ENCODE peak calls at places on chromosomes 12 and 14, in four cellular contexts. G, M, Z and C are unnamed samples.

GRCh38 chr12:56629459-56630179 is 507 bp downstream of the BAZ2A start:
- DNase-seq in M (peak), G (peak), Z (peak), C (peak)

GRCh38 chr14:50823051-50823762 is 7.8 kb downstream of the NIN start:
- DNase-seq in Z (peak), G (no peak), M (no peak), C (peak)

GRCh38 chr12:76249501-76249900 is 98.7 kb downstream of the BBS10 start:
- DNase-seq in M (no peak), Z (no peak), G (no peak), C (no peak)

GRCh38 chr12:121135320-121135719 is 2.6 kb downstream of the P2RX7 start:
- DNase-seq in M (no peak), Z (no peak), G (no peak), C (no peak)

GRCh38 chr12:15404485-15404884 is 82.2 kb downstream of the PTPRO start:
- DNase-seq in Z (peak), M (no peak), G (no peak), C (no peak)

GRCh38 chr14:28952707-28953106 is 186.1 kb downstream of the FOXG1 start:
- DNase-seq in Z (peak), G (no peak), M (no peak), C (no peak)

GRCh38 chr14:58501214-58501816 is 73.8 kb downstream of the KIAA0586 start:
- DNase-seq in M (peak), G (peak), Z (peak), C (peak)

GRCh38 chr14:93953263-93953662 is 23.1 kb downstream of the ASB2 start:
- DNase-seq in M (no peak), G (peak), Z (no peak), C (peak)

GRCh38 chr14:99884834-99885648 is 91.8 kb downstream of the EML1 start:
- DNase-seq in G (peak), M (peak), Z (peak), C (peak)

GRCh38 chr14:96256420-96256819 is 410 bp downstream of the BDKRB1 start:
- DNase-seq in G (no peak), M (no peak), Z (no peak), C (no peak)

GRCh38 chr12:57119294-57119693 is 8.1 kb upstream of the STAT6 start:
- DNase-seq in M (no peak), G (no peak), Z (no peak), C (no peak)

GRCh38 chr12:113120670-113121370 is 14.7 kb downstream of the RASAL1 start:
- DNase-seq in M (no peak), Z (no peak), G (no peak), C (peak)

GRCh38 chr14:75196468-75196867 is 20.1 kb upstream of the TMED10 start:
- DNase-seq in G (no peak), M (peak), Z (peak), C (peak)

GRCh38 chr14:56422703-56423213 is 156.8 kb upstream of the TMEM260 start:
- DNase-seq in Z (peak), M (peak), G (peak), C (peak)

GRCh38 chr12:122687091-122687490 is 16.1 kb downstream of the HCAR2 start:
- DNase-seq in Z (peak), G (no peak), M (peak), C (no peak)

GRCh38 chr14:103186241-103186835 is 63.1 kb downstream of the TNFAIP2 start:
- DNase-seq in M (no peak), Z (no peak), G (peak), C (no peak)

GRCh38 chr14:28361486-28361885 is 405.1 kb upstream of the FOXG1 start:
- DNase-seq in G (no peak), M (no peak), Z (no peak), C (no peak)

GRCh38 chr12:93369505-93369904 is 8.2 kb upstream of the NUDT4 start:
- DNase-seq in M (no peak), Z (no peak), G (no peak), C (no peak)

GRCh38 chr12:54146506-54147145 is 42.2 kb downstream of the SMUG1 start:
- DNase-seq in M (no peak), G (no peak), Z (no peak), C (no peak)

GRCh38 chr12:64389154-64389553 is 1.4 kb downstream of the C12orf56 start:
- DNase-seq in Z (no peak), G (no peak), M (no peak), C (no peak)

GRCh38 chr12:64385468-64385867 is 5.1 kb downstream of the C12orf56 start:
- DNase-seq in Z (peak), G (no peak), M (no peak), C (no peak)

GRCh38 chr12:64392221-64392620 is 1.7 kb upstream of the C12orf56 start:
- DNase-seq in Z (peak), M (peak), G (peak), C (peak)

GRCh38 chr12:64387201-64387816 is 3.2 kb downstream of the C12orf56 start:
- DNase-seq in Z (peak), G (no peak), M (peak), C (no peak)

GRCh38 chr12:64390275-64390851 is at the start of gene C12orf56:
- DNase-seq in M (peak), Z (no peak), G (peak), C (no peak)
- TF ChIP-seq EZH2phosphoT487 in M (no peak), Z (no peak), G (no peak), C (no peak)

GRCh38 chr14:22766457-22767322 is at the start of gene OXA1L:
- DNase-seq in Z (peak), M (peak), G (peak), C (peak)
- H2AFZ ChIP-seq in Z (peak), M (peak), G (peak), C (peak)

DNA sequence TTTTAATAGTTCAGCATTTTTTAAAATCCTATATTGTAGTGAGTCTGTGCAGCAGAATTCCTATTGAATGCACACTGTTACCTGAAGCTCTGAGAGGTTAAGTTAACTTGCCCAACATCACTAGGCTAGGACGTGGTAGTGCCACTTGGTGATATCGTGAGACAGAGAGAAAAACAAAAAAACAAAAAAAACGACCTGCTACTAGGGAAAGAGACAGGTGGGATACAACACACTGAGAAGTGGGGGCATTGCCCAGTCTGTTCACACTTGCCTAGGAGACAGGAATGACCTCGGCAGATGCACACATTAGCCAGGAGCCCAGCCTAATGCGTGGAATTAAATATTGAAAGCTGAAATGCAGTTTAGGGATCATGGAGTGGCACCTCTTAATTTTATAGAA is 129.7 kb upstream of the CCND2 start:
- DNase-seq in Z (peak), M (no peak), G (no peak), C (peak)
- TF ChIP-seq EZH2phosphoT487 in Z (no peak), M (no peak), G (no peak), C (no peak)

GRCh38 chr12:8615206-8615605 is 2.5 kb upstream of the AICDA start:
- DNase-seq in G (no peak), M (no peak), Z (no peak), C (no peak)
- H2AFZ ChIP-seq in G (no peak), M (no peak), Z (no peak), C (peak)

DNA sequence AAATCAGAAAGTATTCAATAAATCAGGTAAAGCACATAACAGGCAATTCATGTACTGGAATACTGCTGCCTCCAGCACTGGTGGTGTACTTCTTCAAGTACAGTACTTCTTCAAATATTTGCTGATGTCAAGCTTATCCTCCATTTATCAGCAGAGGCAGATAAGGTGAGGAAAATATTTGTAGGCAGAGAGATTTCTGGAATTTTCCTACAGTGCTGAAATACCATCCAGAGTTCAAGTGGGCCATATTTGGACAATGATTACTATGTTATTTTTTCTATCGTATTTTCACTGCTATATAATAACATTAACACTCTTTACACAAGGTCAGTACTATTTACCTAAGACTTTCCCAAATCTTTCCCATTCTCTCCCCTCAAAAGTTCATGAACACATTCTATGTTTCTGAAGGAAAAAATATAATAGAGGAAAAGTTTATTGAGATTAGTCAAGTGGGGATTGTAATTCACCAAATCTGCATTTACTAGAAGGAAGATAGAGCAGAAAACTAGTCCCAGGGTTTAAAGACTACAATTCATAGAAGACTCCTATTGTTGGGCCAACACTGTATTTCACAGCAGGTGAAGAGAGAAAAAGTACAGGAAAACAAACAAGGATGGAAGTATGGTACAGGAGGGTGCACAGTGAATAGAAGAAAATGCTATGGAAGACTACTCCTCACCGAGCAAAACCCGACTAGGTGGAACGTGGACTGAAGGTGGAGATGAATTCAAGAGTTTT is 141.1 kb downstream of the PAWR start:
- DNase-seq in M (peak), G (no peak), Z (no peak), C (no peak)
- TF ChIP-seq EZH2phosphoT487 in M (no peak), G (no peak), Z (no peak), C (no peak)

GRCh38 chr14:104687601-104688504 is 1.6 kb upstream of the INF2 start:
- DNase-seq in Z (peak), M (peak), G (peak), C (no peak)

GRCh38 chr14:104689620-104690265 is 325 bp downstream of the INF2 start:
- DNase-seq in M (no peak), G (no peak), Z (peak), C (peak)

GRCh38 chr14:104688505-104688754 is 988 bp upstream of the INF2 start:
- DNase-seq in Z (no peak), M (no peak), G (no peak), C (no peak)

GRCh38 chr14:104690266-104690711 is 871 bp downstream of the INF2 start:
- DNase-seq in M (no peak), Z (peak), G (no peak), C (no peak)

DNA sequence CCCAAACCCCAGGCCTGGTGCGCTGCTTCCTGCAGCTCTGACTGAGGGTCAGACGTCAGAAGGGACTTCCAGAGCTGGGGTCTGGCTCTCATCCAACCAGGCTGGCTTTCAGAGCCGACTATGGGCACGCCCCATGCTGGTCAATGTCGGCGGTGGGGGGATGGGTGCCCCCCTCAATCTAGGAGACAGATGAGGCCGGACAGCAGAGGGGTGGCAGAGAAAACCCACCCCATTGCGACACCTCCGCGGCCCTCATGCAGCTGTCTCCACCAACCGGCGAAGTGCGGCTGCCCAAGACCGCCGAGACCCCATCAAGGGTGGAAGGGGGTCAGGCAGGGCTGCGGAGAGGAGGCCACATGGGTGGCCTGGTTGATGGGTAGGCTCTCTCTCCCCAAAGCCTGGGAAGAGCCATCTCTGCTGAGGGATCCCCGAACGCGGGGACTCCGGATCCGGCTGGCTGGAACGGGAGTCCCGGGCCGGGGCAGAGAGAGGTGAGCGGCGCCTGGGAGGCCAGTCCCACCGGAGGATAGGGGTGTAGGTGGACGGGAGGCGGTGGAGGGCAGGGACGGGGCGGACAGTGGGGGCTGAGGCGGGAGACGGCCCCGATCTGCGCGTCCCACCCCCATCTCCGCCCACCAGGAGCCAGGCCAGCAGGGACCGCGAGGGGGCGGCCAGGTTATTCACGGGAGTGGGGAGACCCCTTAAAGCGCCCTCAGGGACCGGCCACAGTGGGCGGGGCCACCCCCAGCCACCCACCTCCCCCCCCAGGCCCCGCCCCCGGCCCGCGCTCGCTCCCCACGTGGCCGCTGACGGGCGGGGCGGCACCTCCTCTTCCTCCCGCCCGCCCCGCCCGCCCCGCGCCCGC is at the start of gene INF2:
- DNase-seq in G (peak), Z (peak), M (peak), C (peak)
- H2AFZ ChIP-seq in G (peak), Z (peak), M (peak), C (peak)

DNA sequence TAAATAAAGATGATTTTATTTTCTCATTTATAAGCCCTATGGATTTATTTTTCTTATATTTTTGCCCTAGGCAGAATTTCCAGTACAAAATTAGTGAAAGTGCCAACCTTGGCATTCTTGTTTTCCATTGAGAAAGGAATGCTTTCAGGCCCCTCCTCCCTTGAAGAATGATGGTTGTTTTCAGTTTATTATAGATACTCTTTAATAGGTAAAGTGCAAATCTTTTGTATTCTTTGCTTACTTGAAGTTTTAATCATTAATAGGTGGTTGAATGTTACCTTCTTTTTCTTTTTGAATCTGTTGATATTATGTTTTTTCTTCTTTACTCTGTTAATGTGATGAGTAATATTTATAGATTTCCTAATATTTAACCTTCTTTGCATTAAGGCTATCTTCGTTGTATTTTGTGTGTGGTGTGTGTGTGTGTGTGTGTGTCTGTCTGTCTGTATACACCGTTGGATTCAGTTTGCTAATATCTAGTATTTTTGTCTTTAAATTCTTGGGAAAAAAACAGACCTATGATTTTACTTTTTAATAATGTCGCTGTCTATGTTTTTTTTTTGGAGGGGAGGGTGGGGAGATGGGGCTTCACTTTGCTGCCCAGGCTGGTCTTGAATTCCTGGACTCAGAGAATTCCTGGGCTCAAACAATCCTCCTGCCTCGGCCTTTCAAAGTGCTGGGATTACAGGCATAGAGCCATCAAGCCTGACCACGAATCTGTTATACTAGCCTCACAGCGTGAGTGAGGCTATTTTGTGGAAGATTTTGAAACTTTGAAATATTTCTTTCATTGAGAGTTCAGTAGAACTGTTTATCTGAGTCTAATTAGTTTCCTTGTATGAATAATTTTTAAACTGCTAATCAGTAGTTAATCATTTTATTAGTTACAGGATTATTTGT is 13.5 kb downstream of the SRGAP1 start:
- DNase-seq in Z (no peak), M (no peak), G (no peak), C (no peak)
- TF ChIP-seq EZH2phosphoT487 in Z (no peak), M (no peak), G (no peak), C (no peak)

GRCh38 chr14:21084396-21084795 is 14.1 kb downstream of the ZNF219 start:
- DNase-seq in G (no peak), M (no peak), Z (no peak), C (no peak)
- H2AFZ ChIP-seq in G (no peak), M (no peak), Z (no peak), C (no peak)

DNA sequence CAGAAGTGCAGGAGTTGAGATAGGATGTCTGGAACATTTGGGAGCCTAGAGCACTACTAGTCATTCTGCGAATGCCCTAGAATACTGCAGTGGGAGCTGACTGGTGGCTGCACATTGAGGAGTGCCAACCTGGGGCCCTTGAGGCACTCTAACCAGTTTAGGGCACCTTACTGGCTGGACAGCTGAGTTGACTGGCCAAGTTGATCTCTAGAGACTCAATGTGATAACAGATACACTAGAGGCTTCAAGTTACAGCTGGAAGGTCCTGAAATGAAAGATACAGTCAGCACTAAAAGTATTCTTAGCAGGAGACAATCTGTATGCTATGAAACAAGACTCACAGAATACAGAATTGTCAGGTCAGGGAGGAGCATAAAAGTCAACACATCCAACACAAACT is 8.0 kb downstream of the SLC8A3 start:
- DNase-seq in Z (no peak), G (no peak), M (no peak), C (no peak)
- TF ChIP-seq EZH2phosphoT487 in Z (no peak), G (no peak), M (no peak), C (no peak)

GRCh38 chr14:23646648-23647549 is 10.7 kb downstream of the DHRS2 start:
- DNase-seq in Z (peak), G (no peak), M (no peak), C (no peak)
- H2AFZ ChIP-seq in Z (no peak), G (no peak), M (no peak), C (no peak)